ENCODE peak calls at places on chromosomes 3 and 15, in nine cellular contexts. One of them, this sample, is unnamed.
A peak's percentile ranks its signal among the peaks of the same experiment; 100 is the strongest.

GRCh38 chr15:27768731-27769510 is 330.2 kb downstream of the OCA2 start:
- DNase-seq in endodermal cell: no peak
- DNase-seq in GM12865: no peak
- DNase-seq in bronchial epithelial cell: no peak
- DNase-seq in NCI-H1092: no peak
- DNase-seq in LoVo: no peak
- DNase-seq in activated CD8-positive, alpha-beta memory T cell treated with anti-CD3 and anti-CD28 coated beads for 24 hours: no peak
- DNase-seq in fibroblast of pulmonary artery: no peak
- DNase-seq in T-helper 2 cell: no peak
- DNase-seq in this sample: no peak

GRCh38 chr15:93035953-93036810 is 52.8 kb downstream of the RGMA start:
- DNase-seq in endodermal cell: peak; percentile 83
- DNase-seq in GM12865: peak; percentile 51
- DNase-seq in bronchial epithelial cell: peak; percentile 46
- DNase-seq in NCI-H1092: peak; percentile 8
- DNase-seq in LoVo: peak; percentile 22
- DNase-seq in activated CD8-positive, alpha-beta memory T cell treated with anti-CD3 and anti-CD28 coated beads for 24 hours: peak; percentile 79
- DNase-seq in fibroblast of pulmonary artery: peak; percentile 53
- DNase-seq in T-helper 2 cell: peak; percentile 29
- DNase-seq in this sample: no peak

GRCh38 chr15:62895905-62896316 is 146.6 kb upstream of the TPM1 start:
- DNase-seq in endodermal cell: no peak
- DNase-seq in GM12865: no peak
- DNase-seq in bronchial epithelial cell: peak; percentile 89
- DNase-seq in NCI-H1092: no peak
- DNase-seq in LoVo: no peak
- DNase-seq in activated CD8-positive, alpha-beta memory T cell treated with anti-CD3 and anti-CD28 coated beads for 24 hours: no peak
- DNase-seq in fibroblast of pulmonary artery: peak; percentile 86
- DNase-seq in T-helper 2 cell: no peak
- DNase-seq in this sample: no peak

GRCh38 chr15:78691873-78692421 is 50.9 kb upstream of the CHRNB4 start:
- DNase-seq in endodermal cell: no peak
- DNase-seq in GM12865: no peak
- DNase-seq in bronchial epithelial cell: peak; percentile 58
- DNase-seq in NCI-H1092: no peak
- DNase-seq in LoVo: no peak
- DNase-seq in activated CD8-positive, alpha-beta memory T cell treated with anti-CD3 and anti-CD28 coated beads for 24 hours: peak; percentile 30
- DNase-seq in fibroblast of pulmonary artery: no peak
- DNase-seq in T-helper 2 cell: no peak
- DNase-seq in this sample: no peak

GRCh38 chr3:47577583-47578118 is 1.0 kb downstream of the CSPG5 start:
- DNase-seq in endodermal cell: peak; percentile 75
- DNase-seq in GM12865: no peak
- DNase-seq in bronchial epithelial cell: no peak
- DNase-seq in NCI-H1092: no peak
- DNase-seq in LoVo: no peak
- DNase-seq in activated CD8-positive, alpha-beta memory T cell treated with anti-CD3 and anti-CD28 coated beads for 24 hours: no peak
- DNase-seq in fibroblast of pulmonary artery: no peak
- DNase-seq in T-helper 2 cell: no peak
- DNase-seq in this sample: no peak

GRCh38 chr15:43920201-43920600 is 93.4 kb downstream of the WDR76 start:
- DNase-seq in endodermal cell: no peak
- DNase-seq in GM12865: no peak
- DNase-seq in bronchial epithelial cell: no peak
- DNase-seq in NCI-H1092: no peak
- DNase-seq in LoVo: no peak
- DNase-seq in activated CD8-positive, alpha-beta memory T cell treated with anti-CD3 and anti-CD28 coated beads for 24 hours: no peak
- DNase-seq in fibroblast of pulmonary artery: no peak
- DNase-seq in T-helper 2 cell: no peak
- DNase-seq in this sample: no peak

GRCh38 chr15:63677778-63678177 is 80.6 kb downstream of the FBXL22 start:
- DNase-seq in endodermal cell: peak; percentile 45
- DNase-seq in GM12865: no peak
- DNase-seq in bronchial epithelial cell: peak; percentile 39
- DNase-seq in NCI-H1092: no peak
- DNase-seq in LoVo: no peak
- DNase-seq in activated CD8-positive, alpha-beta memory T cell treated with anti-CD3 and anti-CD28 coated beads for 24 hours: no peak
- DNase-seq in fibroblast of pulmonary artery: no peak
- DNase-seq in T-helper 2 cell: no peak
- DNase-seq in this sample: no peak

GRCh38 chr3:56373386-56373785 is 94.9 kb downstream of the ERC2 start:
- DNase-seq in endodermal cell: peak; percentile 61
- DNase-seq in GM12865: no peak
- DNase-seq in bronchial epithelial cell: no peak
- DNase-seq in NCI-H1092: no peak
- DNase-seq in LoVo: no peak
- DNase-seq in activated CD8-positive, alpha-beta memory T cell treated with anti-CD3 and anti-CD28 coated beads for 24 hours: no peak
- DNase-seq in fibroblast of pulmonary artery: no peak
- DNase-seq in T-helper 2 cell: no peak
- DNase-seq in this sample: no peak

GRCh38 chr15:92925409-92925808 is 25.3 kb downstream of the CHD2 start:
- DNase-seq in endodermal cell: no peak
- DNase-seq in GM12865: no peak
- DNase-seq in bronchial epithelial cell: no peak
- DNase-seq in NCI-H1092: no peak
- DNase-seq in LoVo: no peak
- DNase-seq in activated CD8-positive, alpha-beta memory T cell treated with anti-CD3 and anti-CD28 coated beads for 24 hours: no peak
- DNase-seq in fibroblast of pulmonary artery: no peak
- DNase-seq in T-helper 2 cell: no peak
- DNase-seq in this sample: no peak

GRCh38 chr3:127667119-127667681 is 5.6 kb upstream of the ABTB1 start:
- DNase-seq in endodermal cell: no peak
- DNase-seq in GM12865: no peak
- DNase-seq in bronchial epithelial cell: no peak
- DNase-seq in NCI-H1092: peak; percentile 45
- DNase-seq in LoVo: no peak
- DNase-seq in activated CD8-positive, alpha-beta memory T cell treated with anti-CD3 and anti-CD28 coated beads for 24 hours: peak; percentile 30
- DNase-seq in fibroblast of pulmonary artery: no peak
- DNase-seq in T-helper 2 cell: no peak
- DNase-seq in this sample: no peak

GRCh38 chr3:169509359-169509758 is 154.2 kb downstream of the MECOM start:
- DNase-seq in endodermal cell: no peak
- DNase-seq in GM12865: peak; percentile 54
- DNase-seq in bronchial epithelial cell: no peak
- DNase-seq in NCI-H1092: no peak
- DNase-seq in LoVo: no peak
- DNase-seq in activated CD8-positive, alpha-beta memory T cell treated with anti-CD3 and anti-CD28 coated beads for 24 hours: no peak
- DNase-seq in fibroblast of pulmonary artery: no peak
- DNase-seq in T-helper 2 cell: no peak
- DNase-seq in this sample: no peak

GRCh38 chr3:147737411-147737810 is 328.2 kb downstream of the ZIC1 start:
- DNase-seq in endodermal cell: no peak
- DNase-seq in GM12865: no peak
- DNase-seq in bronchial epithelial cell: no peak
- DNase-seq in NCI-H1092: no peak
- DNase-seq in LoVo: no peak
- DNase-seq in activated CD8-positive, alpha-beta memory T cell treated with anti-CD3 and anti-CD28 coated beads for 24 hours: no peak
- DNase-seq in fibroblast of pulmonary artery: no peak
- DNase-seq in T-helper 2 cell: no peak
- DNase-seq in this sample: no peak

GRCh38 chr3:76965122-76965725 is 74.7 kb upstream of the ROBO2 start:
- DNase-seq in endodermal cell: no peak
- DNase-seq in GM12865: no peak
- DNase-seq in bronchial epithelial cell: peak; percentile 20
- DNase-seq in NCI-H1092: no peak
- DNase-seq in LoVo: no peak
- DNase-seq in activated CD8-positive, alpha-beta memory T cell treated with anti-CD3 and anti-CD28 coated beads for 24 hours: no peak
- DNase-seq in fibroblast of pulmonary artery: no peak
- DNase-seq in T-helper 2 cell: no peak
- DNase-seq in this sample: no peak

GRCh38 chr15:51842265-51842664 is 12.8 kb downstream of the TMOD3 start:
- DNase-seq in endodermal cell: no peak
- DNase-seq in GM12865: no peak
- DNase-seq in bronchial epithelial cell: no peak
- DNase-seq in NCI-H1092: no peak
- DNase-seq in LoVo: no peak
- DNase-seq in activated CD8-positive, alpha-beta memory T cell treated with anti-CD3 and anti-CD28 coated beads for 24 hours: no peak
- DNase-seq in fibroblast of pulmonary artery: no peak
- DNase-seq in T-helper 2 cell: no peak
- DNase-seq in this sample: no peak

GRCh38 chr3:124986153-124987143 is 51.9 kb upstream of the MUC13 start:
- DNase-seq in endodermal cell: peak; percentile 75
- DNase-seq in GM12865: no peak
- DNase-seq in bronchial epithelial cell: peak; percentile 91
- DNase-seq in NCI-H1092: no peak
- DNase-seq in LoVo: peak; percentile 82
- DNase-seq in activated CD8-positive, alpha-beta memory T cell treated with anti-CD3 and anti-CD28 coated beads for 24 hours: no peak
- DNase-seq in fibroblast of pulmonary artery: peak; percentile 85
- DNase-seq in T-helper 2 cell: no peak
- DNase-seq in this sample: peak; percentile 57

GRCh38 chr15:100457201-100457600 is 71.5 kb downstream of the CERS3 start:
- DNase-seq in endodermal cell: no peak
- DNase-seq in GM12865: no peak
- DNase-seq in bronchial epithelial cell: peak; percentile 9
- DNase-seq in NCI-H1092: no peak
- DNase-seq in LoVo: no peak
- DNase-seq in activated CD8-positive, alpha-beta memory T cell treated with anti-CD3 and anti-CD28 coated beads for 24 hours: no peak
- DNase-seq in fibroblast of pulmonary artery: peak; percentile 35
- DNase-seq in T-helper 2 cell: no peak
- DNase-seq in this sample: no peak

GRCh38 chr3:188553569-188553968 is 399.6 kb downstream of the LPP start:
- DNase-seq in endodermal cell: no peak
- DNase-seq in GM12865: no peak
- DNase-seq in bronchial epithelial cell: no peak
- DNase-seq in NCI-H1092: no peak
- DNase-seq in LoVo: no peak
- DNase-seq in activated CD8-positive, alpha-beta memory T cell treated with anti-CD3 and anti-CD28 coated beads for 24 hours: no peak
- DNase-seq in fibroblast of pulmonary artery: no peak
- DNase-seq in T-helper 2 cell: peak; percentile 70
- DNase-seq in this sample: no peak

GRCh38 chr15:78977591-78978347 is 32.9 kb upstream of the CTSH start:
- DNase-seq in endodermal cell: no peak
- DNase-seq in GM12865: peak; percentile 71
- DNase-seq in bronchial epithelial cell: no peak
- DNase-seq in NCI-H1092: no peak
- DNase-seq in LoVo: no peak
- DNase-seq in activated CD8-positive, alpha-beta memory T cell treated with anti-CD3 and anti-CD28 coated beads for 24 hours: no peak
- DNase-seq in fibroblast of pulmonary artery: no peak
- DNase-seq in T-helper 2 cell: no peak
- DNase-seq in this sample: no peak

GRCh38 chr15:62848631-62849050 is 193.9 kb upstream of the TPM1 start:
- DNase-seq in endodermal cell: peak; percentile 44
- DNase-seq in GM12865: no peak
- DNase-seq in bronchial epithelial cell: no peak
- DNase-seq in NCI-H1092: no peak
- DNase-seq in LoVo: no peak
- DNase-seq in activated CD8-positive, alpha-beta memory T cell treated with anti-CD3 and anti-CD28 coated beads for 24 hours: no peak
- DNase-seq in fibroblast of pulmonary artery: peak; percentile 47
- DNase-seq in T-helper 2 cell: no peak
- DNase-seq in this sample: no peak

GRCh38 chr3:71582612-71583568 is 638 bp downstream of the FOXP1 start:
- DNase-seq in endodermal cell: peak; percentile 90
- DNase-seq in GM12865: peak; percentile 32
- DNase-seq in bronchial epithelial cell: peak; percentile 17
- DNase-seq in NCI-H1092: no peak
- DNase-seq in LoVo: peak; percentile 34
- DNase-seq in activated CD8-positive, alpha-beta memory T cell treated with anti-CD3 and anti-CD28 coated beads for 24 hours: peak; percentile 90
- DNase-seq in fibroblast of pulmonary artery: no peak
- DNase-seq in T-helper 2 cell: peak; percentile 44
- DNase-seq in this sample: no peak

GRCh38 chr3:196991581-196992460 is 23.2 kb upstream of the PIGZ start:
- DNase-seq in endodermal cell: peak; percentile 56
- DNase-seq in GM12865: no peak
- DNase-seq in bronchial epithelial cell: no peak
- DNase-seq in NCI-H1092: no peak
- DNase-seq in LoVo: no peak
- DNase-seq in activated CD8-positive, alpha-beta memory T cell treated with anti-CD3 and anti-CD28 coated beads for 24 hours: no peak
- DNase-seq in fibroblast of pulmonary artery: no peak
- DNase-seq in T-helper 2 cell: no peak
- DNase-seq in this sample: no peak

GRCh38 chr15:43292375-43293078 is 25.8 kb upstream of the TGM5 start:
- DNase-seq in endodermal cell: no peak
- DNase-seq in GM12865: no peak
- DNase-seq in bronchial epithelial cell: no peak
- DNase-seq in NCI-H1092: no peak
- DNase-seq in LoVo: no peak
- DNase-seq in activated CD8-positive, alpha-beta memory T cell treated with anti-CD3 and anti-CD28 coated beads for 24 hours: no peak
- DNase-seq in fibroblast of pulmonary artery: peak; percentile 22
- DNase-seq in T-helper 2 cell: no peak
- DNase-seq in this sample: no peak

GRCh38 chr3:49377483-49377882 is 19.3 kb upstream of the GPX1 start:
- DNase-seq in endodermal cell: no peak
- DNase-seq in GM12865: peak; percentile 45
- DNase-seq in bronchial epithelial cell: peak; percentile 51
- DNase-seq in NCI-H1092: no peak
- DNase-seq in LoVo: no peak
- DNase-seq in activated CD8-positive, alpha-beta memory T cell treated with anti-CD3 and anti-CD28 coated beads for 24 hours: peak; percentile 61
- DNase-seq in fibroblast of pulmonary artery: peak; percentile 59
- DNase-seq in T-helper 2 cell: peak; percentile 18
- DNase-seq in this sample: no peak

GRCh38 chr3:194110483-194110882 is 25.5 kb upstream of the HES1 start:
- DNase-seq in endodermal cell: no peak
- DNase-seq in GM12865: no peak
- DNase-seq in bronchial epithelial cell: no peak
- DNase-seq in NCI-H1092: no peak
- DNase-seq in LoVo: no peak
- DNase-seq in activated CD8-positive, alpha-beta memory T cell treated with anti-CD3 and anti-CD28 coated beads for 24 hours: no peak
- DNase-seq in fibroblast of pulmonary artery: no peak
- DNase-seq in T-helper 2 cell: no peak
- DNase-seq in this sample: no peak

GRCh38 chr15:43998607-43999006 is 171.8 kb downstream of the WDR76 start:
- DNase-seq in endodermal cell: no peak
- DNase-seq in GM12865: no peak
- DNase-seq in bronchial epithelial cell: peak; percentile 32
- DNase-seq in NCI-H1092: no peak
- DNase-seq in LoVo: no peak
- DNase-seq in activated CD8-positive, alpha-beta memory T cell treated with anti-CD3 and anti-CD28 coated beads for 24 hours: no peak
- DNase-seq in fibroblast of pulmonary artery: peak; percentile 95
- DNase-seq in T-helper 2 cell: no peak
- DNase-seq in this sample: peak; percentile 47

GRCh38 chr15:83489690-83490089 is 42.5 kb downstream of the SH3GL3 start:
- DNase-seq in endodermal cell: no peak
- DNase-seq in GM12865: no peak
- DNase-seq in bronchial epithelial cell: no peak
- DNase-seq in NCI-H1092: no peak
- DNase-seq in LoVo: no peak
- DNase-seq in activated CD8-positive, alpha-beta memory T cell treated with anti-CD3 and anti-CD28 coated beads for 24 hours: no peak
- DNase-seq in fibroblast of pulmonary artery: no peak
- DNase-seq in T-helper 2 cell: no peak
- DNase-seq in this sample: no peak

GRCh38 chr3:37765591-37766219 is 96.0 kb upstream of the CTDSPL start:
- DNase-seq in endodermal cell: peak; percentile 82
- DNase-seq in GM12865: no peak
- DNase-seq in bronchial epithelial cell: no peak
- DNase-seq in NCI-H1092: no peak
- DNase-seq in LoVo: no peak
- DNase-seq in activated CD8-positive, alpha-beta memory T cell treated with anti-CD3 and anti-CD28 coated beads for 24 hours: no peak
- DNase-seq in fibroblast of pulmonary artery: peak; percentile 17
- DNase-seq in T-helper 2 cell: no peak
- DNase-seq in this sample: peak; percentile 14

GRCh38 chr3:184659797-184660301 is 52.0 kb downstream of the MAGEF1 start:
- DNase-seq in endodermal cell: peak; percentile 81
- DNase-seq in GM12865: no peak
- DNase-seq in bronchial epithelial cell: no peak
- DNase-seq in NCI-H1092: no peak
- DNase-seq in LoVo: no peak
- DNase-seq in activated CD8-positive, alpha-beta memory T cell treated with anti-CD3 and anti-CD28 coated beads for 24 hours: no peak
- DNase-seq in fibroblast of pulmonary artery: no peak
- DNase-seq in T-helper 2 cell: no peak
- DNase-seq in this sample: no peak

GRCh38 chr3:28328188-28329151 is 20.1 kb upstream of the ZCWPW2 start:
- DNase-seq in endodermal cell: no peak
- DNase-seq in GM12865: peak; percentile 35
- DNase-seq in bronchial epithelial cell: peak; percentile 25
- DNase-seq in NCI-H1092: no peak
- DNase-seq in LoVo: peak; percentile 42
- DNase-seq in activated CD8-positive, alpha-beta memory T cell treated with anti-CD3 and anti-CD28 coated beads for 24 hours: no peak
- DNase-seq in fibroblast of pulmonary artery: peak; percentile 61
- DNase-seq in T-helper 2 cell: peak; percentile 28
- DNase-seq in this sample: no peak

GRCh38 chr3:8458711-8459110 is 42.9 kb upstream of the LMCD1 start:
- DNase-seq in endodermal cell: no peak
- DNase-seq in GM12865: no peak
- DNase-seq in bronchial epithelial cell: peak; percentile 82
- DNase-seq in NCI-H1092: no peak
- DNase-seq in LoVo: no peak
- DNase-seq in activated CD8-positive, alpha-beta memory T cell treated with anti-CD3 and anti-CD28 coated beads for 24 hours: no peak
- DNase-seq in fibroblast of pulmonary artery: peak; percentile 51
- DNase-seq in T-helper 2 cell: no peak
- DNase-seq in this sample: peak; percentile 89

This sample was measured in AG09319.